ENCODE peak calls at places on chromosome 2, in ten cellular contexts. M, O, Q, X, J, D, K, N, H and W are unnamed samples.

GRCh38 chr2:12709207-12709522 is 7.6 kb upstream of the TRIB2 start:
- DNase-seq in K (no peak), Q (no peak), O (no peak), N (no peak), H (no peak), D (no peak), J (no peak), X (no peak), M (no peak), W (no peak)

GRCh38 chr2:226334981-226335720 is 464.5 kb downstream of the IRS1 start:
- DNase-seq in M (peak; percentile 7), K (no peak), D (no peak), O (no peak), Q (no peak), X (no peak), H (no peak), N (no peak), J (no peak), W (no peak)

GRCh38 chr2:86435531-86435930 is 5.6 kb upstream of the KDM3A start:
- DNase-seq in Q (no peak), M (no peak), J (no peak), O (no peak), N (no peak), X (no peak), D (no peak), H (no peak), K (no peak), W (no peak)

GRCh38 chr2:169656164-169656563 is 38.0 kb downstream of the CFAP210 start:
- DNase-seq in D (no peak), J (no peak), O (no peak), M (no peak), K (no peak), N (no peak), Q (no peak), X (no peak), H (no peak), W (no peak)

GRCh38 chr2:118242216-118242615 is 153.9 kb downstream of the INSIG2 start:
- DNase-seq in M (no peak), Q (no peak), H (no peak), J (no peak), X (no peak), D (no peak), K (no peak), N (no peak), O (no peak), W (no peak)

GRCh38 chr2:239222346-239223028 is 178.3 kb downstream of the HDAC4 start:
- DNase-seq in X (no peak), Q (no peak), M (peak; percentile 43), O (peak; percentile 28), D (no peak), K (no peak), J (no peak), N (peak; percentile 23), H (no peak), W (no peak)

GRCh38 chr2:20177556-20178403 is 47.1 kb downstream of the SDC1 start:
- DNase-seq in Q (no peak), J (no peak), K (no peak), N (no peak), H (no peak), X (no peak), D (no peak), M (no peak), O (no peak), W (peak; percentile 47)

GRCh38 chr2:218631837-218632236 is 24.1 kb downstream of the PLCD4 start:
- DNase-seq in N (no peak), M (no peak), H (no peak), K (no peak), X (no peak), Q (no peak), J (peak; percentile 9), O (no peak), D (no peak), W (no peak)

GRCh38 chr2:9554841-9555337 is 741 bp downstream of the ADAM17 start:
- DNase-seq in H (no peak), J (peak; percentile 73), K (peak; percentile 67), N (no peak), D (peak; percentile 74), X (no peak), O (peak; percentile 55), Q (peak; percentile 21), M (peak; percentile 64), W (no peak)

GRCh38 chr2:123051136-123051535 is 974.0 kb upstream of the CNTNAP5 start:
- DNase-seq in O (no peak), N (no peak), H (no peak), D (no peak), M (no peak), Q (no peak), J (no peak), X (no peak), K (no peak), W (no peak)

GRCh38 chr2:10220045-10220444 is 82.7 kb upstream of the HPCAL1 start:
- DNase-seq in H (no peak), M (no peak), O (no peak), N (no peak), X (no peak), J (no peak), D (no peak), Q (no peak), K (no peak), W (peak; percentile 39)

GRCh38 chr2:154452906-154453493 is 245.5 kb upstream of the KCNJ3 start:
- DNase-seq in N (no peak), D (no peak), H (no peak), J (no peak), K (no peak), Q (no peak), M (no peak), O (no peak), X (no peak), W (no peak)
- TF ChIP-seq CTCF in N (no peak), D (peak; percentile 44), H (no peak), J (peak; percentile 33), K (peak; percentile 43), Q (peak; percentile 45), M (peak; percentile 63), O (no peak), X (peak; percentile 11), W (peak; percentile 12)

DNA sequence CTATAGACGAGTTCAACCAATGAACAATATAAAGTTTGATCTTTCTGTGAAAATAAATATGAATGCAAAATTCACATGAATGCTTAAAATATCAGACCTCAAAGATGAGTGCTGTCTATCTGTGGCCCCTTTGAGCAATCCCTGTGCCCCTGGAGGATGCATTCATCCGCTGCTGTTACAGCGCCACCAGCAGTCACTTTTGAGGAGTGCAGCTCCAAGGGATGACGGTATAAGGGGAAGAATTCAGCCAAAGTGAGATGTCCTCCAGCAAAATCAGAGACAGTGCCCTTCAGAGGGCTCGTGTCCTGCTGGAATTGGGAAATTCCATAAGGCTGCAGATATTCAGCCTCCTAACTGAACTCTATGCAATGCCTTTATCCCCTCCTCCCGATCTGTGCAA is 12.0 kb upstream of the CHRNA1 start:
- DNase-seq in K (no peak), M (no peak), J (no peak), N (no peak), O (no peak), X (no peak), H (peak; percentile 81), Q (no peak), D (no peak), W (no peak)
- TF ChIP-seq CTCF in K (peak; percentile 36), M (peak; percentile 83), J (peak; percentile 33), N (no peak), O (no peak), X (no peak), H (peak; percentile 92), Q (no peak), D (no peak), W (no peak)

GRCh38 chr2:74004212-74005182 is 19.8 kb downstream of the TET3 start:
- DNase-seq in K (no peak), J (no peak), Q (no peak), N (no peak), M (no peak), X (no peak), D (no peak), O (no peak), H (no peak), W (peak; percentile 59)

GRCh38 chr2:74001781-74002514 is 17.2 kb downstream of the TET3 start:
- DNase-seq in M (no peak), K (no peak), Q (no peak), J (no peak), N (no peak), O (no peak), H (no peak), D (no peak), X (peak; percentile 45), W (peak; percentile 72)

GRCh38 chr2:74002515-74003391 is 18.0 kb downstream of the TET3 start:
- DNase-seq in M (peak; percentile 64), O (peak; percentile 77), J (no peak), K (peak; percentile 94), N (peak; percentile 87), X (peak; percentile 94), D (peak; percentile 85), H (peak; percentile 84), Q (peak; percentile 79), W (peak; percentile 95)

GRCh38 chr2:74005786-74006185 is 21.1 kb downstream of the TET3 start:
- DNase-seq in K (no peak), Q (no peak), X (no peak), J (no peak), D (no peak), O (no peak), H (no peak), N (no peak), M (no peak), W (peak; percentile 29)

DNA sequence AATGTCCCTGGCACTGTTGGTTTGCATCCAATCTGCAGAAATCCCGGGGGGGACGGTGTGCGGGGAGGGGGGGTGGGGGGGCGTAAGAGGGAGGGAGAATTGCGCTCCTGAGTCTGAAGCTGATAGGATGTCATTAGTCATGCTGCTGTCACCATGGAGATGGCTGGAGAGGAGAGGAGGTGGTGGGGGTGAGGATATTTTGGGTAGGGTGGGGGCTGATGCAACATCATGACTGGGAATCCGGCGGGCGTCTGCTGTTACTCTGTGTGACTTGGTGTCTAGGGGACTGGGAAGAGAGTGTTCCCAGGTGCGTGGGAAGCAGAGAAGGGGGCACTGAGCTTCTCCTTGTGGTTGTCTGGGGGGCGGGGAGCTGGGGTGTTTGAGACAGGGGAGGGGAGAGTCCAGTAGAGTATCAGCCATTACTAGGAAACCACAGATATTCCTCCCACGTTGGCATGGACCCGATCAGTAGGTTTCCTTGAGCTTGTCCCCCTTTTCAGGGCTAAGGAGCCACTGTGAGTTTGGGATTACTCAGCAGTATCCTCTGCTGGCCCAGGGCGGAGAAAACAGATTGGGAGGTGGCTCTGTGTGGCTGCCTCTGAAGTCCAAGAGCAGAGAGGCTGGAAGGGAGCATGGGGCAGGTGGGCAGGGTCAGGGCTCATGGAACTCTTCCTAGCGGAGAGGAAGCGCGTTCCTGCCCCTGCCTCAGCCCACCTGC is 18.9 kb downstream of the TET3 start:
- DNase-seq in N (no peak), J (no peak), Q (no peak), H (no peak), K (no peak), D (no peak), O (peak; percentile 62), X (peak; percentile 10), M (peak; percentile 72), W (peak; percentile 66)
- TF ChIP-seq CTCF in N (no peak), J (no peak), Q (no peak), H (no peak), K (no peak), D (no peak), O (no peak), X (no peak), M (no peak), W (no peak)

GRCh38 chr2:170986566-170987258 is 57.7 kb downstream of the GORASP2 start:
- DNase-seq in O (no peak), M (no peak), N (no peak), D (no peak), H (no peak), Q (no peak), J (no peak), K (no peak), X (peak; percentile 26), W (no peak)

GRCh38 chr2:170996316-170996715 is 67.3 kb downstream of the GORASP2 start:
- DNase-seq in N (no peak), J (no peak), Q (no peak), D (no peak), H (no peak), K (no peak), O (no peak), M (no peak), X (no peak), W (no peak)

GRCh38 chr2:170991398-170992185 is 62.5 kb downstream of the GORASP2 start:
- DNase-seq in Q (no peak), N (no peak), J (no peak), H (no peak), K (no peak), D (no peak), O (no peak), X (no peak), M (no peak), W (no peak)
- TF ChIP-seq CTCF in Q (no peak), N (no peak), J (peak; percentile 37), H (no peak), K (peak; percentile 24), D (no peak), O (no peak), X (no peak), M (no peak), W (no peak)